ENCODE peak calls at places on chromosomes 3 and 15, in four cellular contexts. D is GM12892, I is EH, K is T-cell. L is an unnamed sample.

GRCh38 chr3:188516515-188516914 is 362.6 kb downstream of the LPP start:
- DNase-seq in K (no peak), D (no peak), I (no peak), L (no peak)

GRCh38 chr3:165532851-165533250 is 304.4 kb downstream of the BCHE start:
- DNase-seq in D (no peak), K (no peak), I (no peak), L (no peak)

GRCh38 chr3:132231633-132232032 is 85.6 kb upstream of the ACP3 start:
- DNase-seq in K (no peak), I (peak), D (no peak), L (peak)

GRCh38 chr15:78209646-78210348 is 24.6 kb downstream of the ACSBG1 start:
- DNase-seq in K (peak), D (no peak), I (no peak), L (no peak)

GRCh38 chr3:193794002-193794835 is 201.2 kb downstream of the OPA1 start:
- DNase-seq in I (no peak), D (no peak), K (no peak), L (no peak)

GRCh38 chr3:33064929-33065328 is 32.0 kb downstream of the GLB1 start:
- DNase-seq in K (peak), D (no peak), I (no peak), L (no peak)

GRCh38 chr15:74988007-74988800 is 7.2 kb upstream of the SCAMP5 start:
- DNase-seq in D (no peak), I (peak), K (peak), L (peak)

GRCh38 chr15:25237291-25237978 is 201.4 kb downstream of the UBE3A start:
- DNase-seq in K (no peak), I (no peak), D (no peak), L (no peak)

GRCh38 chr15:91866971-91867372 is 13.5 kb downstream of the SLCO3A1 start:
- DNase-seq in K (no peak), D (no peak), I (peak), L (no peak)

GRCh38 chr3:9422712-9423424 is 25.5 kb downstream of the SETD5 start:
- DNase-seq in D (no peak), I (peak), K (no peak), L (peak)

L was measured in HFFc6.